ENCODE peak calls at places on chromosome 20, in nine cellular contexts. T is EL; S is AG08396; P is HTR-8/SVneo; M is activated naive CD8-positive, alpha-beta T cell treated with anti-CD3 and anti-CD28 coated beads, Interleukin-2, amount 50 U/mL, for 16 hours; J is astrocyte of the hippocampus; G is cardiac muscle cell; W is ureter; I is AG04450. E is an unnamed sample.

GRCh38 chr20:23548408-23548807 is 19.9 kb downstream of the CST9L start:
- DNase-seq in I (no peak), W (no peak), G (no peak), S (no peak), P (no peak), J (no peak), M (no peak), T (no peak), E (no peak)

GRCh38 chr20:32483351-32484220 is 101.5 kb downstream of the NOL4L start:
- DNase-seq in M (peak), T (peak), P (peak), I (no peak), J (peak), W (peak), S (peak), G (peak), E (peak)

GRCh38 chr20:19501476-19502115 is 256.5 kb upstream of the RIN2 start:
- DNase-seq in J (no peak), P (no peak), G (no peak), T (no peak), S (no peak), M (no peak), W (no peak), I (no peak), E (no peak)

GRCh38 chr20:62535964-62536363 is 60.2 kb upstream of the GATA5 start:
- DNase-seq in M (no peak), I (no peak), S (no peak), G (no peak), W (no peak), T (no peak), J (no peak), P (no peak), E (no peak)

GRCh38 chr20:40960521-40960956 is 68.1 kb upstream of the TOP1 start:
- DNase-seq in M (no peak), P (no peak), S (no peak), I (no peak), J (no peak), W (peak), G (no peak), T (no peak), E (no peak)

GRCh38 chr20:49750611-49751396 is 37.1 kb upstream of the B4GALT5 start:
- DNase-seq in M (no peak), J (no peak), T (peak), I (no peak), S (no peak), G (no peak), P (no peak), W (no peak), E (peak)

GRCh38 chr20:8854566-8854965 is 214.3 kb upstream of the PLCB4 start:
- DNase-seq in W (peak), S (peak), M (no peak), I (peak), P (peak), J (peak), G (peak), T (peak), E (no peak)

GRCh38 chr20:30486103-30486478 is 771.4 kb upstream of the DEFB115 start:
- DNase-seq in G (no peak), J (no peak), P (no peak), I (no peak), T (no peak), M (no peak), W (no peak), S (no peak), E (no peak)

GRCh38 chr20:42442728-42443127 is 747.0 kb downstream of the PTPRT start:
- DNase-seq in S (no peak), I (no peak), T (no peak), M (no peak), W (no peak), G (no peak), P (no peak), J (peak), E (no peak)

GRCh38 chr20:24208652-24209051 is 220.1 kb upstream of the GGTLC1 start:
- DNase-seq in J (no peak), W (no peak), I (no peak), G (peak), P (no peak), M (no peak), S (no peak), T (no peak), E (no peak)

GRCh38 chr20:48544402-48545333 is 283.1 kb downstream of the PREX1 start:
- DNase-seq in J (no peak), W (no peak), P (no peak), T (no peak), G (no peak), S (no peak), I (no peak), M (no peak), E (no peak)

GRCh38 chr20:57157106-57157691 is 109.2 kb downstream of the BMP7 start:
- DNase-seq in W (no peak), J (no peak), S (no peak), I (no peak), P (no peak), T (no peak), M (no peak), G (peak), E (no peak)

GRCh38 chr20:59299961-59300340 is 460 bp upstream of the EDN3 start:
- DNase-seq in T (no peak), P (no peak), G (no peak), S (no peak), J (no peak), W (no peak), I (no peak), M (no peak), E (no peak)

GRCh38 chr20:3857405-3857804 is 10.8 kb downstream of the MAVS start:
- DNase-seq in W (no peak), S (no peak), J (no peak), I (no peak), T (no peak), M (no peak), G (no peak), P (no peak), E (no peak)

E was measured in HL-60.